ENCODE peak calls at places on chromosome 9, in ten cellular contexts. One of them, this sample, is unnamed.

GRCh38 chr9:134301387-134302129 is 24.7 kb upstream of the RXRA start:
- DNase-seq in Calu3: no peak
- DNase-seq in spleen: peak; percentile 64
- DNase-seq in activated naive CD8-positive, alpha-beta T cell treated with anti-CD3 and anti-CD28 coated beads, Interleukin-2, amount 50 U/mL, for 24 hours: peak; percentile 65
- DNase-seq in putamen: no peak
- DNase-seq in HCEC 1CT: no peak
- DNase-seq in kidney: peak; percentile 37
- DNase-seq in naive thymus-derived CD8-positive, alpha-beta T cell: peak; percentile 15
- DNase-seq in endothelial cell: no peak
- DNase-seq in CD8-positive, alpha-beta memory T cell: no peak
- DNase-seq in this sample: no peak

GRCh38 chr9:69317894-69318293 is 7.1 kb upstream of the ENTREP1 start:
- DNase-seq in naive thymus-derived CD8-positive, alpha-beta T cell: no peak
- DNase-seq in spleen: no peak
- DNase-seq in endothelial cell: no peak
- DNase-seq in HCEC 1CT: no peak
- DNase-seq in putamen: no peak
- DNase-seq in CD8-positive, alpha-beta memory T cell: no peak
- DNase-seq in kidney: no peak
- DNase-seq in activated naive CD8-positive, alpha-beta T cell treated with anti-CD3 and anti-CD28 coated beads, Interleukin-2, amount 50 U/mL, for 24 hours: peak; percentile 7
- DNase-seq in Calu3: no peak
- DNase-seq in this sample: no peak

GRCh38 chr9:76526026-76526425 is 67.0 kb downstream of the GCNT1 start:
- DNase-seq in kidney: no peak
- DNase-seq in CD8-positive, alpha-beta memory T cell: no peak
- DNase-seq in naive thymus-derived CD8-positive, alpha-beta T cell: no peak
- DNase-seq in putamen: no peak
- DNase-seq in endothelial cell: no peak
- DNase-seq in spleen: no peak
- DNase-seq in HCEC 1CT: no peak
- DNase-seq in Calu3: no peak
- DNase-seq in activated naive CD8-positive, alpha-beta T cell treated with anti-CD3 and anti-CD28 coated beads, Interleukin-2, amount 50 U/mL, for 24 hours: no peak
- DNase-seq in this sample: no peak

GRCh38 chr9:100355561-100355960 is 2.8 kb upstream of the TEX10 start:
- DNase-seq in CD8-positive, alpha-beta memory T cell: no peak
- DNase-seq in HCEC 1CT: no peak
- DNase-seq in naive thymus-derived CD8-positive, alpha-beta T cell: no peak
- DNase-seq in endothelial cell: no peak
- DNase-seq in activated naive CD8-positive, alpha-beta T cell treated with anti-CD3 and anti-CD28 coated beads, Interleukin-2, amount 50 U/mL, for 24 hours: no peak
- DNase-seq in spleen: no peak
- DNase-seq in putamen: no peak
- DNase-seq in Calu3: no peak
- DNase-seq in kidney: no peak
- DNase-seq in this sample: no peak

GRCh38 chr9:14383296-14383695 is 69.4 kb upstream of the NFIB start:
- DNase-seq in naive thymus-derived CD8-positive, alpha-beta T cell: no peak
- DNase-seq in Calu3: peak; percentile 1
- DNase-seq in putamen: no peak
- DNase-seq in CD8-positive, alpha-beta memory T cell: no peak
- DNase-seq in endothelial cell: no peak
- DNase-seq in HCEC 1CT: no peak
- DNase-seq in spleen: no peak
- DNase-seq in activated naive CD8-positive, alpha-beta T cell treated with anti-CD3 and anti-CD28 coated beads, Interleukin-2, amount 50 U/mL, for 24 hours: no peak
- DNase-seq in kidney: no peak
- DNase-seq in this sample: no peak

GRCh38 chr9:123049589-123050222 is 16.2 kb downstream of the GPR21 start:
- DNase-seq in Calu3: no peak
- DNase-seq in endothelial cell: no peak
- DNase-seq in kidney: no peak
- DNase-seq in CD8-positive, alpha-beta memory T cell: no peak
- DNase-seq in activated naive CD8-positive, alpha-beta T cell treated with anti-CD3 and anti-CD28 coated beads, Interleukin-2, amount 50 U/mL, for 24 hours: no peak
- DNase-seq in spleen: no peak
- DNase-seq in putamen: no peak
- DNase-seq in naive thymus-derived CD8-positive, alpha-beta T cell: no peak
- DNase-seq in HCEC 1CT: peak; percentile 73
- DNase-seq in this sample: peak; percentile 53

GRCh38 chr9:86186696-86187095 is 72.8 kb downstream of the C9orf153 start:
- DNase-seq in naive thymus-derived CD8-positive, alpha-beta T cell: no peak
- DNase-seq in endothelial cell: no peak
- DNase-seq in spleen: no peak
- DNase-seq in activated naive CD8-positive, alpha-beta T cell treated with anti-CD3 and anti-CD28 coated beads, Interleukin-2, amount 50 U/mL, for 24 hours: no peak
- DNase-seq in kidney: no peak
- DNase-seq in HCEC 1CT: no peak
- DNase-seq in putamen: no peak
- DNase-seq in CD8-positive, alpha-beta memory T cell: no peak
- DNase-seq in Calu3: no peak
- DNase-seq in this sample: no peak

GRCh38 chr9:34498511-34498910 is 24.3 kb downstream of the ENHO start:
- DNase-seq in naive thymus-derived CD8-positive, alpha-beta T cell: no peak
- DNase-seq in kidney: no peak
- DNase-seq in CD8-positive, alpha-beta memory T cell: no peak
- DNase-seq in Calu3: no peak
- DNase-seq in activated naive CD8-positive, alpha-beta T cell treated with anti-CD3 and anti-CD28 coated beads, Interleukin-2, amount 50 U/mL, for 24 hours: no peak
- DNase-seq in putamen: no peak
- DNase-seq in endothelial cell: no peak
- DNase-seq in HCEC 1CT: no peak
- DNase-seq in spleen: peak; percentile 32
- DNase-seq in this sample: no peak

GRCh38 chr9:108156270-108156998 is 666.9 kb upstream of the KLF4 start:
- DNase-seq in endothelial cell: no peak
- DNase-seq in activated naive CD8-positive, alpha-beta T cell treated with anti-CD3 and anti-CD28 coated beads, Interleukin-2, amount 50 U/mL, for 24 hours: no peak
- DNase-seq in Calu3: peak; percentile 6
- DNase-seq in CD8-positive, alpha-beta memory T cell: no peak
- DNase-seq in putamen: no peak
- DNase-seq in naive thymus-derived CD8-positive, alpha-beta T cell: no peak
- DNase-seq in HCEC 1CT: no peak
- DNase-seq in kidney: no peak
- DNase-seq in spleen: no peak
- DNase-seq in this sample: no peak

GRCh38 chr9:95459867-95460626 is 56.7 kb downstream of the PTCH1 start:
- DNase-seq in activated naive CD8-positive, alpha-beta T cell treated with anti-CD3 and anti-CD28 coated beads, Interleukin-2, amount 50 U/mL, for 24 hours: no peak
- DNase-seq in putamen: no peak
- DNase-seq in naive thymus-derived CD8-positive, alpha-beta T cell: no peak
- DNase-seq in spleen: no peak
- DNase-seq in Calu3: no peak
- DNase-seq in kidney: no peak
- DNase-seq in CD8-positive, alpha-beta memory T cell: no peak
- DNase-seq in HCEC 1CT: no peak
- DNase-seq in endothelial cell: no peak
- DNase-seq in this sample: no peak

GRCh38 chr9:133035669-133036068 is 4.9 kb downstream of the GTF3C5 start:
- DNase-seq in naive thymus-derived CD8-positive, alpha-beta T cell: no peak
- DNase-seq in kidney: no peak
- DNase-seq in endothelial cell: no peak
- DNase-seq in Calu3: no peak
- DNase-seq in putamen: no peak
- DNase-seq in spleen: no peak
- DNase-seq in activated naive CD8-positive, alpha-beta T cell treated with anti-CD3 and anti-CD28 coated beads, Interleukin-2, amount 50 U/mL, for 24 hours: no peak
- DNase-seq in HCEC 1CT: no peak
- DNase-seq in CD8-positive, alpha-beta memory T cell: no peak
- DNase-seq in this sample: no peak

GRCh38 chr9:8627944-8628679 is 828.5 kb upstream of the DMAC1 start:
- DNase-seq in putamen: no peak
- DNase-seq in kidney: no peak
- DNase-seq in naive thymus-derived CD8-positive, alpha-beta T cell: no peak
- DNase-seq in HCEC 1CT: no peak
- DNase-seq in CD8-positive, alpha-beta memory T cell: no peak
- DNase-seq in spleen: no peak
- DNase-seq in endothelial cell: no peak
- DNase-seq in Calu3: no peak
- DNase-seq in activated naive CD8-positive, alpha-beta T cell treated with anti-CD3 and anti-CD28 coated beads, Interleukin-2, amount 50 U/mL, for 24 hours: no peak
- DNase-seq in this sample: no peak

GRCh38 chr9:6845881-6846280 is 88.1 kb downstream of the KDM4C start:
- DNase-seq in CD8-positive, alpha-beta memory T cell: no peak
- DNase-seq in naive thymus-derived CD8-positive, alpha-beta T cell: no peak
- DNase-seq in activated naive CD8-positive, alpha-beta T cell treated with anti-CD3 and anti-CD28 coated beads, Interleukin-2, amount 50 U/mL, for 24 hours: no peak
- DNase-seq in kidney: no peak
- DNase-seq in Calu3: no peak
- DNase-seq in putamen: no peak
- DNase-seq in HCEC 1CT: peak; percentile 3
- DNase-seq in spleen: no peak
- DNase-seq in endothelial cell: no peak
- DNase-seq in this sample: peak; percentile 14

GRCh38 chr9:79698988-79699387 is 127.2 kb downstream of the TLE4 start:
- DNase-seq in spleen: no peak
- DNase-seq in naive thymus-derived CD8-positive, alpha-beta T cell: no peak
- DNase-seq in CD8-positive, alpha-beta memory T cell: no peak
- DNase-seq in Calu3: no peak
- DNase-seq in HCEC 1CT: no peak
- DNase-seq in putamen: no peak
- DNase-seq in activated naive CD8-positive, alpha-beta T cell treated with anti-CD3 and anti-CD28 coated beads, Interleukin-2, amount 50 U/mL, for 24 hours: no peak
- DNase-seq in endothelial cell: no peak
- DNase-seq in kidney: no peak
- DNase-seq in this sample: no peak

GRCh38 chr9:127741831-127742434 is 6.8 kb upstream of the TOR2A start:
- DNase-seq in activated naive CD8-positive, alpha-beta T cell treated with anti-CD3 and anti-CD28 coated beads, Interleukin-2, amount 50 U/mL, for 24 hours: no peak
- DNase-seq in Calu3: no peak
- DNase-seq in HCEC 1CT: no peak
- DNase-seq in kidney: peak; percentile 84
- DNase-seq in naive thymus-derived CD8-positive, alpha-beta T cell: no peak
- DNase-seq in CD8-positive, alpha-beta memory T cell: no peak
- DNase-seq in putamen: peak; percentile 72
- DNase-seq in endothelial cell: peak; percentile 62
- DNase-seq in spleen: no peak
- DNase-seq in this sample: peak; percentile 87

GRCh38 chr9:107348836-107349235 is 65.8 kb downstream of the RAD23B start:
- DNase-seq in putamen: no peak
- DNase-seq in naive thymus-derived CD8-positive, alpha-beta T cell: no peak
- DNase-seq in Calu3: no peak
- DNase-seq in kidney: no peak
- DNase-seq in spleen: no peak
- DNase-seq in endothelial cell: no peak
- DNase-seq in HCEC 1CT: no peak
- DNase-seq in CD8-positive, alpha-beta memory T cell: no peak
- DNase-seq in activated naive CD8-positive, alpha-beta T cell treated with anti-CD3 and anti-CD28 coated beads, Interleukin-2, amount 50 U/mL, for 24 hours: no peak
- DNase-seq in this sample: no peak

GRCh38 chr9:99011161-99011709 is 67.5 kb downstream of the COL15A1 start:
- DNase-seq in spleen: no peak
- DNase-seq in CD8-positive, alpha-beta memory T cell: no peak
- DNase-seq in naive thymus-derived CD8-positive, alpha-beta T cell: no peak
- DNase-seq in kidney: no peak
- DNase-seq in HCEC 1CT: peak; percentile 15
- DNase-seq in putamen: no peak
- DNase-seq in endothelial cell: no peak
- DNase-seq in Calu3: no peak
- DNase-seq in activated naive CD8-positive, alpha-beta T cell treated with anti-CD3 and anti-CD28 coated beads, Interleukin-2, amount 50 U/mL, for 24 hours: no peak
- DNase-seq in this sample: no peak

GRCh38 chr9:74942801-74943200 is 9.9 kb downstream of the C9orf40 start:
- DNase-seq in putamen: no peak
- DNase-seq in kidney: no peak
- DNase-seq in activated naive CD8-positive, alpha-beta T cell treated with anti-CD3 and anti-CD28 coated beads, Interleukin-2, amount 50 U/mL, for 24 hours: peak; percentile 32
- DNase-seq in HCEC 1CT: no peak
- DNase-seq in Calu3: no peak
- DNase-seq in naive thymus-derived CD8-positive, alpha-beta T cell: no peak
- DNase-seq in spleen: no peak
- DNase-seq in CD8-positive, alpha-beta memory T cell: no peak
- DNase-seq in endothelial cell: no peak
- DNase-seq in this sample: no peak

GRCh38 chr9:108634164-108634563 is 221.6 kb downstream of the ACTL7B start:
- DNase-seq in HCEC 1CT: peak; percentile 46
- DNase-seq in activated naive CD8-positive, alpha-beta T cell treated with anti-CD3 and anti-CD28 coated beads, Interleukin-2, amount 50 U/mL, for 24 hours: no peak
- DNase-seq in kidney: no peak
- DNase-seq in endothelial cell: no peak
- DNase-seq in naive thymus-derived CD8-positive, alpha-beta T cell: no peak
- DNase-seq in CD8-positive, alpha-beta memory T cell: no peak
- DNase-seq in spleen: no peak
- DNase-seq in putamen: no peak
- DNase-seq in Calu3: peak; percentile 24
- DNase-seq in this sample: no peak

GRCh38 chr9:4092793-4093709 is 206.8 kb downstream of the GLIS3 start:
- DNase-seq in Calu3: no peak
- DNase-seq in spleen: no peak
- DNase-seq in putamen: no peak
- DNase-seq in HCEC 1CT: no peak
- DNase-seq in naive thymus-derived CD8-positive, alpha-beta T cell: no peak
- DNase-seq in endothelial cell: no peak
- DNase-seq in CD8-positive, alpha-beta memory T cell: no peak
- DNase-seq in kidney: no peak
- DNase-seq in activated naive CD8-positive, alpha-beta T cell treated with anti-CD3 and anti-CD28 coated beads, Interleukin-2, amount 50 U/mL, for 24 hours: no peak
- DNase-seq in this sample: no peak

GRCh38 chr9:112884086-112884485 is 6.6 kb downstream of the SLC46A2 start:
- DNase-seq in Calu3: no peak
- DNase-seq in putamen: no peak
- DNase-seq in endothelial cell: peak; percentile 31
- DNase-seq in activated naive CD8-positive, alpha-beta T cell treated with anti-CD3 and anti-CD28 coated beads, Interleukin-2, amount 50 U/mL, for 24 hours: no peak
- DNase-seq in HCEC 1CT: no peak
- DNase-seq in naive thymus-derived CD8-positive, alpha-beta T cell: no peak
- DNase-seq in kidney: no peak
- DNase-seq in CD8-positive, alpha-beta memory T cell: no peak
- DNase-seq in spleen: no peak
- DNase-seq in this sample: no peak

GRCh38 chr9:111959960-111960359 is 63.3 kb downstream of the UGCG start:
- DNase-seq in spleen: no peak
- DNase-seq in kidney: no peak
- DNase-seq in Calu3: no peak
- DNase-seq in endothelial cell: no peak
- DNase-seq in CD8-positive, alpha-beta memory T cell: no peak
- DNase-seq in HCEC 1CT: no peak
- DNase-seq in putamen: no peak
- DNase-seq in naive thymus-derived CD8-positive, alpha-beta T cell: no peak
- DNase-seq in activated naive CD8-positive, alpha-beta T cell treated with anti-CD3 and anti-CD28 coated beads, Interleukin-2, amount 50 U/mL, for 24 hours: no peak
- DNase-seq in this sample: no peak

GRCh38 chr9:127347831-127348699 is 48.9 kb upstream of the SLC2A8 start:
- DNase-seq in activated naive CD8-positive, alpha-beta T cell treated with anti-CD3 and anti-CD28 coated beads, Interleukin-2, amount 50 U/mL, for 24 hours: no peak
- DNase-seq in endothelial cell: peak; percentile 16
- DNase-seq in spleen: no peak
- DNase-seq in CD8-positive, alpha-beta memory T cell: no peak
- DNase-seq in kidney: no peak
- DNase-seq in Calu3: peak; percentile 8
- DNase-seq in HCEC 1CT: peak; percentile 48
- DNase-seq in naive thymus-derived CD8-positive, alpha-beta T cell: no peak
- DNase-seq in putamen: no peak
- DNase-seq in this sample: no peak

GRCh38 chr9:4982720-4983482 is 2.2 kb upstream of the JAK2 start:
- DNase-seq in CD8-positive, alpha-beta memory T cell: no peak
- DNase-seq in spleen: no peak
- DNase-seq in putamen: no peak
- DNase-seq in activated naive CD8-positive, alpha-beta T cell treated with anti-CD3 and anti-CD28 coated beads, Interleukin-2, amount 50 U/mL, for 24 hours: no peak
- DNase-seq in endothelial cell: no peak
- DNase-seq in HCEC 1CT: no peak
- DNase-seq in kidney: no peak
- DNase-seq in Calu3: no peak
- DNase-seq in naive thymus-derived CD8-positive, alpha-beta T cell: no peak
- DNase-seq in this sample: no peak

GRCh38 chr9:12862596-12862995 is 87.8 kb downstream of the LURAP1L start:
- DNase-seq in naive thymus-derived CD8-positive, alpha-beta T cell: no peak
- DNase-seq in spleen: no peak
- DNase-seq in activated naive CD8-positive, alpha-beta T cell treated with anti-CD3 and anti-CD28 coated beads, Interleukin-2, amount 50 U/mL, for 24 hours: no peak
- DNase-seq in endothelial cell: no peak
- DNase-seq in kidney: no peak
- DNase-seq in putamen: no peak
- DNase-seq in HCEC 1CT: no peak
- DNase-seq in CD8-positive, alpha-beta memory T cell: no peak
- DNase-seq in Calu3: no peak
- DNase-seq in this sample: no peak

GRCh38 chr9:75185585-75186170 is 97.4 kb downstream of the OSTF1 start:
- DNase-seq in endothelial cell: peak; percentile 64
- DNase-seq in naive thymus-derived CD8-positive, alpha-beta T cell: peak; percentile 31
- DNase-seq in Calu3: peak; percentile 57
- DNase-seq in putamen: no peak
- DNase-seq in activated naive CD8-positive, alpha-beta T cell treated with anti-CD3 and anti-CD28 coated beads, Interleukin-2, amount 50 U/mL, for 24 hours: peak; percentile 62
- DNase-seq in kidney: no peak
- DNase-seq in spleen: peak; percentile 78
- DNase-seq in HCEC 1CT: peak; percentile 67
- DNase-seq in CD8-positive, alpha-beta memory T cell: peak; percentile 10
- DNase-seq in this sample: peak; percentile 59

GRCh38 chr9:94167055-94167346 is 82.7 kb downstream of the PTPDC1 start:
- DNase-seq in putamen: no peak
- DNase-seq in HCEC 1CT: no peak
- DNase-seq in spleen: no peak
- DNase-seq in endothelial cell: peak; percentile 83
- DNase-seq in activated naive CD8-positive, alpha-beta T cell treated with anti-CD3 and anti-CD28 coated beads, Interleukin-2, amount 50 U/mL, for 24 hours: no peak
- DNase-seq in Calu3: no peak
- DNase-seq in naive thymus-derived CD8-positive, alpha-beta T cell: no peak
- DNase-seq in CD8-positive, alpha-beta memory T cell: no peak
- DNase-seq in kidney: no peak
- DNase-seq in this sample: no peak

GRCh38 chr9:98430535-98430934 is 175.1 kb upstream of the TBC1D2 start:
- DNase-seq in endothelial cell: no peak
- DNase-seq in naive thymus-derived CD8-positive, alpha-beta T cell: no peak
- DNase-seq in activated naive CD8-positive, alpha-beta T cell treated with anti-CD3 and anti-CD28 coated beads, Interleukin-2, amount 50 U/mL, for 24 hours: no peak
- DNase-seq in kidney: no peak
- DNase-seq in CD8-positive, alpha-beta memory T cell: no peak
- DNase-seq in HCEC 1CT: peak; percentile 21
- DNase-seq in Calu3: no peak
- DNase-seq in spleen: no peak
- DNase-seq in putamen: peak; percentile 34
- DNase-seq in this sample: peak; percentile 13

This sample was measured in body of pancreas.